ENCODE peak calls at places on chromosome 1, in five cellular contexts. N, R, Z, A and H are unnamed samples.

GRCh38 chr1:160404094-160404493 is 3.7 kb downstream of the VANGL2 start:
- DNase-seq in N (no peak), R (no peak), Z (no peak), A (no peak), H (no peak)

GRCh38 chr1:156504062-156504813 is 3.7 kb upstream of the MEF2D start:
- DNase-seq in N (no peak), R (peak), Z (no peak), A (no peak), H (no peak)

GRCh38 chr1:12148160-12148957 is 18.4 kb upstream of the TNFRSF1B start:
- DNase-seq in N (no peak), R (no peak), Z (no peak), A (no peak), H (no peak)

GRCh38 chr1:232620356-232620841 is 9.5 kb downstream of the SIPA1L2 start:
- DNase-seq in N (peak), R (peak), Z (peak), A (peak), H (peak)

GRCh38 chr1:204170494-204171155 is 4.5 kb upstream of the REN start:
- DNase-seq in N (no peak), R (no peak), Z (no peak), A (no peak), H (no peak)

GRCh38 chr1:115869064-115869463 is 28.1 kb upstream of the NHLH2 start:
- DNase-seq in N (no peak), R (no peak), Z (no peak), A (no peak), H (no peak)

GRCh38 chr1:44557756-44558155 is 116.5 kb downstream of the TMEM53 start:
- DNase-seq in N (no peak), R (no peak), Z (no peak), A (no peak), H (no peak)

GRCh38 chr1:153260980-153261792 is 1.7 kb downstream of the LORICRIN start:
- DNase-seq in N (peak), R (peak), Z (peak), A (peak), H (peak)

GRCh38 chr1:186828612-186829542 is at the start of gene PLA2G4A:
- DNase-seq in N (no peak), R (no peak), Z (peak), A (no peak), H (peak)

GRCh38 chr1:218164930-218165686 is 120.0 kb upstream of the RRP15 start:
- DNase-seq in N (peak), R (no peak), Z (peak), A (no peak), H (peak)